ENCODE peak calls at places on chromosomes 6 and 20, in five cellular contexts. One of them, this sample, is unnamed.

GRCh38 chr20:4112490-4113420 is 97.4 kb upstream of the RNF24 start:
- DNase-seq in HepG2: no peak
- DNase-seq in NT2/D1: no peak
- DNase-seq in HEK293T: no peak
- DNase-seq in H1: peak
- DNase-seq in this sample: peak

GRCh38 chr6:131946992-131947955 is 3.9 kb downstream of the CCN2 start:
- DNase-seq in HepG2: peak
- DNase-seq in NT2/D1: no peak
- DNase-seq in HEK293T: no peak
- DNase-seq in H1: no peak
- DNase-seq in this sample: no peak

GRCh38 chr20:38171301-38172010 is 6.4 kb upstream of the TGM2 start:
- DNase-seq in HepG2: peak
- DNase-seq in NT2/D1: no peak
- DNase-seq in HEK293T: no peak
- DNase-seq in H1: no peak
- DNase-seq in this sample: no peak

GRCh38 chr6:118297821-118298220 is 250.3 kb upstream of the PLN start:
- DNase-seq in HepG2: no peak
- DNase-seq in NT2/D1: no peak
- DNase-seq in HEK293T: no peak
- DNase-seq in H1: no peak
- DNase-seq in this sample: no peak

GRCh38 chr6:149473080-149474052 is 11.4 kb downstream of the ZC3H12D start:
- DNase-seq in HepG2: peak
- DNase-seq in NT2/D1: no peak
- DNase-seq in HEK293T: peak
- DNase-seq in H1: no peak
- DNase-seq in this sample: no peak

GRCh38 chr6:170048615-170049256 is 242.1 kb downstream of the DLL1 start:
- DNase-seq in HepG2: no peak
- DNase-seq in NT2/D1: no peak
- DNase-seq in HEK293T: no peak
- DNase-seq in H1: no peak
- DNase-seq in this sample: no peak

GRCh38 chr20:37630161-37630560 is 63.7 kb upstream of the CTNNBL1 start:
- DNase-seq in HepG2: no peak
- DNase-seq in NT2/D1: no peak
- DNase-seq in HEK293T: no peak
- DNase-seq in H1: no peak
- DNase-seq in this sample: no peak

GRCh38 chr20:55264825-55265224 is 740.5 kb downstream of the CBLN4 start:
- DNase-seq in HepG2: no peak
- DNase-seq in NT2/D1: no peak
- DNase-seq in HEK293T: no peak
- DNase-seq in H1: no peak
- DNase-seq in this sample: no peak

GRCh38 chr6:36127462-36128016 is 2.8 kb upstream of the MAPK13 start:
- DNase-seq in HepG2: peak
- DNase-seq in NT2/D1: no peak
- DNase-seq in HEK293T: no peak
- DNase-seq in H1: no peak
- DNase-seq in this sample: no peak

GRCh38 chr6:105028898-105029297 is 72.0 kb downstream of the LIN28B start:
- DNase-seq in HepG2: no peak
- DNase-seq in NT2/D1: no peak
- DNase-seq in HEK293T: no peak
- DNase-seq in H1: no peak
- DNase-seq in this sample: no peak

GRCh38 chr20:62913043-62913630 is 13.2 kb downstream of the DIDO1 start:
- DNase-seq in HepG2: no peak
- DNase-seq in NT2/D1: no peak
- DNase-seq in HEK293T: no peak
- DNase-seq in H1: no peak
- DNase-seq in this sample: no peak

GRCh38 chr6:133368664-133369063 is 127.5 kb downstream of the EYA4 start:
- DNase-seq in HepG2: peak
- DNase-seq in NT2/D1: no peak
- DNase-seq in HEK293T: peak
- DNase-seq in H1: no peak
- DNase-seq in this sample: no peak

GRCh38 chr6:103344554-103345163 is 1515.1 kb downstream of the HACE1 start:
- DNase-seq in HepG2: peak
- DNase-seq in NT2/D1: no peak
- DNase-seq in HEK293T: no peak
- DNase-seq in H1: no peak
- DNase-seq in this sample: no peak

GRCh38 chr6:80608881-80609280 is 502.4 kb downstream of the BCKDHB start:
- DNase-seq in HepG2: no peak
- DNase-seq in NT2/D1: no peak
- DNase-seq in HEK293T: no peak
- DNase-seq in H1: no peak
- DNase-seq in this sample: no peak

GRCh38 chr6:81767163-81768000 is 14.9 kb upstream of the TENT5A start:
- DNase-seq in HepG2: peak
- DNase-seq in NT2/D1: no peak
- DNase-seq in HEK293T: no peak
- DNase-seq in H1: no peak
- DNase-seq in this sample: no peak

GRCh38 chr6:659716-660581 is 3.0 kb upstream of the HUS1B start:
- DNase-seq in HepG2: no peak
- DNase-seq in NT2/D1: no peak
- DNase-seq in HEK293T: no peak
- DNase-seq in H1: peak
- DNase-seq in this sample: no peak

GRCh38 chr20:48531505-48531904 is 296.3 kb downstream of the PREX1 start:
- DNase-seq in HepG2: no peak
- DNase-seq in NT2/D1: no peak
- DNase-seq in HEK293T: no peak
- DNase-seq in H1: no peak
- DNase-seq in this sample: no peak

GRCh38 chr6:63347599-63347998 is 27.8 kb upstream of the LGSN start:
- DNase-seq in HepG2: peak
- DNase-seq in NT2/D1: no peak
- DNase-seq in HEK293T: no peak
- DNase-seq in H1: no peak
- DNase-seq in this sample: no peak

GRCh38 chr6:40727272-40727671 is 140.1 kb upstream of the LRFN2 start:
- DNase-seq in HepG2: no peak
- DNase-seq in NT2/D1: no peak
- DNase-seq in HEK293T: no peak
- DNase-seq in H1: no peak
- DNase-seq in this sample: no peak

GRCh38 chr20:58930496-58930895 is 50.6 kb upstream of the NELFCD start:
- DNase-seq in HepG2: no peak
- DNase-seq in NT2/D1: no peak
- DNase-seq in HEK293T: no peak
- DNase-seq in H1: no peak
- DNase-seq in this sample: no peak

GRCh38 chr6:132623446-132623845 is 629 bp downstream of the TAAR2 start:
- DNase-seq in HepG2: no peak
- DNase-seq in NT2/D1: no peak
- DNase-seq in HEK293T: no peak
- DNase-seq in H1: no peak
- DNase-seq in this sample: no peak

GRCh38 chr6:16837217-16837972 is 76.1 kb upstream of the ATXN1 start:
- DNase-seq in HepG2: no peak
- DNase-seq in NT2/D1: no peak
- DNase-seq in HEK293T: no peak
- DNase-seq in H1: no peak
- DNase-seq in this sample: no peak

GRCh38 chr6:16839780-16840179 is 78.5 kb upstream of the ATXN1 start:
- DNase-seq in HepG2: no peak
- DNase-seq in NT2/D1: no peak
- DNase-seq in HEK293T: no peak
- DNase-seq in H1: no peak
- DNase-seq in this sample: no peak

GRCh38 chr6:16841241-16841640 is 80.0 kb upstream of the ATXN1 start:
- DNase-seq in HepG2: no peak
- DNase-seq in NT2/D1: no peak
- DNase-seq in HEK293T: no peak
- DNase-seq in H1: no peak
- DNase-seq in this sample: no peak

GRCh38 chr6:16840725-16841124 is 79.5 kb upstream of the ATXN1 start:
- DNase-seq in HepG2: no peak
- DNase-seq in NT2/D1: no peak
- DNase-seq in HEK293T: no peak
- DNase-seq in H1: no peak
- DNase-seq in this sample: no peak

GRCh38 chr6:16840291-16840690 is 79.0 kb upstream of the ATXN1 start:
- DNase-seq in HepG2: no peak
- DNase-seq in NT2/D1: no peak
- DNase-seq in HEK293T: no peak
- DNase-seq in H1: no peak
- DNase-seq in this sample: no peak
- TF ChIP-seq SUZ12 in HepG2: no peak
- TF ChIP-seq SUZ12 in NT2/D1: no peak
- TF ChIP-seq SUZ12 in HEK293T: no peak
- TF ChIP-seq SUZ12 in H1: no peak
- TF ChIP-seq SUZ12 in this sample: no peak

DNA sequence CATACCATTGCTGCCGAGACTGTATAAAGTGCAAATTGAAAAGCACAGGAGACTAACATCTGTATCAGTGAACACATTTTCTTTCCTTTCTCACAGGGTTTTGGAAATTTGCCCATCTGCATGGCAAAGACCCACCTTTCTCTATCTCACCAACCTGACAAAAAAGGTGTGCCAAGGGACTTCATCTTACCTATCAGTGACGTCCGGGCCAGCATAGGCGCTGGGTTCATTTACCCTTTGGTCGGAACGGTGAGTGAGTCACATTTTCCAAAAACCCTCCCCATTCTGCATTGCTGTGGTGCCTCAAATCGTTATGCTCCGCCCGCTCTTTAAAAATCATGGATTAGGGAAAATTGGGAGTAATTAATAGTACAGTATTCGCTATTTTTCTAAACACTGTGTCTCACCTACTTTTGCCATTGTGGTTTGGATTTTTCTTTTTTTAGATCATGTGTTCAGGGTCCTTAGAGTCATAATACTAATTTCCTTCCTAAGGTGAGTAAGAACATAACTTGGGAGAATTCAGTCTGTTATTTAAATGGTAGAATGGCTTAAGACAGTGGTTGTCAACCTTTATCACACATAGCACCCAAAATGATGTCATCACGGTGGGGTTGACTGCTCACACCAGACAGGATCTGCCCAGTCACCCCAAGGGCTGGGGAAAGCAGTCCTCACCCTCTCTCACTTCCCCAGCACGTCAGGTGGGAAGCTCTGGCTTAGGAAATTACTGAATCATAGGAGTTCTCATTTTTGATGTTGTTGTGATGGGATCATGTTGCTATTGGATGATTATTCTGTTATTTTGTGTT is 171.6 kb downstream of the MTHFD1L start:
- DNase-seq in HepG2: no peak
- DNase-seq in NT2/D1: no peak
- DNase-seq in HEK293T: no peak
- DNase-seq in H1: no peak
- DNase-seq in this sample: no peak
- TF ChIP-seq SUZ12 in HepG2: no peak
- TF ChIP-seq SUZ12 in NT2/D1: no peak
- TF ChIP-seq SUZ12 in HEK293T: no peak
- TF ChIP-seq SUZ12 in H1: no peak
- TF ChIP-seq SUZ12 in this sample: no peak

GRCh38 chr6:52505726-52506501 is 70.9 kb downstream of the TRAM2 start:
- DNase-seq in HepG2: no peak
- DNase-seq in NT2/D1: no peak
- DNase-seq in HEK293T: no peak
- DNase-seq in H1: no peak
- DNase-seq in this sample: no peak
- TF ChIP-seq SUZ12 in HepG2: no peak
- TF ChIP-seq SUZ12 in NT2/D1: no peak
- TF ChIP-seq SUZ12 in HEK293T: no peak
- TF ChIP-seq SUZ12 in H1: no peak
- TF ChIP-seq SUZ12 in this sample: no peak

GRCh38 chr20:2539341-2539740 is 3.0 kb downstream of the TMC2 start:
- DNase-seq in HepG2: peak
- DNase-seq in NT2/D1: no peak
- DNase-seq in HEK293T: no peak
- DNase-seq in H1: no peak
- DNase-seq in this sample: no peak
- TF ChIP-seq SUZ12 in HepG2: no peak
- TF ChIP-seq SUZ12 in NT2/D1: no peak
- TF ChIP-seq SUZ12 in HEK293T: no peak
- TF ChIP-seq SUZ12 in H1: no peak
- TF ChIP-seq SUZ12 in this sample: no peak

GRCh38 chr20:35216541-35216940 is 9.9 kb upstream of the MMP24 start:
- DNase-seq in HepG2: no peak
- DNase-seq in NT2/D1: no peak
- DNase-seq in HEK293T: no peak
- DNase-seq in H1: no peak
- DNase-seq in this sample: no peak

GRCh38 chr20:35215066-35215956 is 11.2 kb upstream of the MMP24 start:
- DNase-seq in HepG2: peak
- DNase-seq in NT2/D1: no peak
- DNase-seq in HEK293T: no peak
- DNase-seq in H1: no peak
- DNase-seq in this sample: no peak
- TF ChIP-seq SUZ12 in HepG2: no peak
- TF ChIP-seq SUZ12 in NT2/D1: no peak
- TF ChIP-seq SUZ12 in HEK293T: no peak
- TF ChIP-seq SUZ12 in H1: no peak
- TF ChIP-seq SUZ12 in this sample: no peak

DNA sequence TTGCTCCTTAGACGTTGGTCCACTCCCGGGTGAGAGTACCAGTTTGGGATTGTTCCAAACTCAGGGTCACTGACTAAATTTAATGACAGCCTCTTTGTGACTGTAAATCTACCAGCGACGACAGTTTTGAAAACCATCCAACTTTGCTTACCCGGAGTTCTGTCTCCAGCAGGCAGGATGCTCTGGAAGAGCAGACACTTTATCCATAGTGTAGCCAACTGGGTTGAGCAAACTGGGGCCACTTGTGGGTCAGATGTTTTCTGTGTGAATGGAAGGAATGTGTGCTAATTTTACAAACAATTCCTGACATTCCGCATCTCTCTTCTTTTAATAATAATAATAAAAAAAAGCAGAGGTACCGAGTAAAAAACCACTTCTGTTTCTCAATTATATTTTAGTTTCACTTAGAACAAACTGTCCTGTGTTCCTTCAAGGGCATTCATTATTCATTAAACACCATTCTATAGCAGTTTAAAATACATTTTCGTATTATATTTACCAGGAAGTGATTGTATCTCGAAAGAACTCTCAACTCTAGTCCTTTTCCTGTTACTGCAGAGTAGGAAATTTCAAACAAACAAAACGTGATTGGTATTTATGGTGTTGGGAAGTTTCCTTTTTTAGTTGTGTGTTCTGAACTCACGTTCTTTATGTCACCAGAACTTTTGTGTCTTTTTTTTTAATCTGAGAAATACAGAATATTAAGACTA is 139.7 kb upstream of the BTBD3 start:
- DNase-seq in HepG2: no peak
- DNase-seq in NT2/D1: no peak
- DNase-seq in HEK293T: no peak
- DNase-seq in H1: no peak
- DNase-seq in this sample: no peak
- TF ChIP-seq SUZ12 in HepG2: no peak
- TF ChIP-seq SUZ12 in NT2/D1: no peak
- TF ChIP-seq SUZ12 in HEK293T: no peak
- TF ChIP-seq SUZ12 in H1: no peak
- TF ChIP-seq SUZ12 in this sample: no peak